ENCODE peak calls at places on chromosomes 11 and 22, in four cellular contexts. One of them, this sample, is unnamed.

GRCh38 chr22:44365832-44366231 is 53.1 kb upstream of the SHISAL1 start:
- DNase-seq in tibial artery: no peak
- DNase-seq in epithelial cell of esophagus: no peak
- DNase-seq in mesothelial cell of epicardium: no peak
- DNase-seq in this sample: no peak

GRCh38 chr22:44668886-44669724 is 32.9 kb upstream of the PRR5 start:
- DNase-seq in tibial artery: peak
- DNase-seq in epithelial cell of esophagus: no peak
- DNase-seq in mesothelial cell of epicardium: no peak
- DNase-seq in this sample: no peak

GRCh38 chr11:134207538-134208239 is 16.1 kb downstream of the NCAPD3 start:
- DNase-seq in tibial artery: no peak
- DNase-seq in epithelial cell of esophagus: peak
- DNase-seq in mesothelial cell of epicardium: no peak
- DNase-seq in this sample: no peak

GRCh38 chr22:27139935-27140493 is 482.6 kb downstream of the MIAT start:
- DNase-seq in tibial artery: no peak
- DNase-seq in epithelial cell of esophagus: peak
- DNase-seq in mesothelial cell of epicardium: no peak
- DNase-seq in this sample: no peak

GRCh38 chr22:22928666-22929380 is 41.2 kb downstream of the IGLL5 start:
- DNase-seq in tibial artery: no peak
- DNase-seq in epithelial cell of esophagus: peak
- DNase-seq in mesothelial cell of epicardium: no peak
- DNase-seq in this sample: no peak

GRCh38 chr11:10295056-10295901 is 1.3 kb upstream of the SBF2 start:
- DNase-seq in tibial artery: no peak
- DNase-seq in epithelial cell of esophagus: no peak
- DNase-seq in mesothelial cell of epicardium: no peak
- DNase-seq in this sample: no peak

GRCh38 chr22:41092847-41093371 is 517 bp downstream of the EP300 start:
- DNase-seq in tibial artery: no peak
- DNase-seq in epithelial cell of esophagus: peak
- DNase-seq in mesothelial cell of epicardium: no peak
- DNase-seq in this sample: no peak

GRCh38 chr22:24952837-24953293 is 349 bp downstream of the KIAA1671 start:
- DNase-seq in tibial artery: peak
- DNase-seq in epithelial cell of esophagus: peak
- DNase-seq in mesothelial cell of epicardium: no peak
- DNase-seq in this sample: no peak

GRCh38 chr11:114256898-114257286 is 39.3 kb upstream of the NNMT start:
- DNase-seq in tibial artery: no peak
- DNase-seq in epithelial cell of esophagus: no peak
- DNase-seq in mesothelial cell of epicardium: no peak
- DNase-seq in this sample: no peak

GRCh38 chr11:12159351-12160099 is 49.1 kb downstream of the MICAL2 start:
- DNase-seq in tibial artery: peak
- DNase-seq in epithelial cell of esophagus: peak
- DNase-seq in mesothelial cell of epicardium: no peak
- DNase-seq in this sample: no peak

GRCh38 chr22:38707346-38707745 is 1.6 kb downstream of the GTPBP1 start:
- DNase-seq in tibial artery: no peak
- DNase-seq in epithelial cell of esophagus: peak
- DNase-seq in mesothelial cell of epicardium: no peak
- DNase-seq in this sample: no peak

GRCh38 chr11:120295110-120295509 is 30.0 kb upstream of the TLCD5 start:
- DNase-seq in tibial artery: no peak
- DNase-seq in epithelial cell of esophagus: peak
- DNase-seq in mesothelial cell of epicardium: no peak
- DNase-seq in this sample: no peak

GRCh38 chr11:118901494-118902335 is 18.0 kb downstream of the CXCR5 start:
- DNase-seq in tibial artery: peak
- DNase-seq in epithelial cell of esophagus: no peak
- DNase-seq in mesothelial cell of epicardium: no peak
- DNase-seq in this sample: no peak

GRCh38 chr22:47056776-47057470 is 294.5 kb downstream of the TBC1D22A start:
- DNase-seq in tibial artery: no peak
- DNase-seq in epithelial cell of esophagus: no peak
- DNase-seq in mesothelial cell of epicardium: no peak
- DNase-seq in this sample: no peak

GRCh38 chr11:8273281-8273680 is 9.6 kb upstream of the LMO1 start:
- DNase-seq in tibial artery: no peak
- DNase-seq in epithelial cell of esophagus: peak
- DNase-seq in mesothelial cell of epicardium: no peak
- DNase-seq in this sample: no peak

GRCh38 chr11:115585361-115586024 is 81.3 kb upstream of the CADM1 start:
- DNase-seq in tibial artery: no peak
- DNase-seq in epithelial cell of esophagus: no peak
- DNase-seq in mesothelial cell of epicardium: no peak
- DNase-seq in this sample: no peak

GRCh38 chr11:1116104-1116503 is 41.4 kb downstream of the MUC2 start:
- DNase-seq in tibial artery: peak
- DNase-seq in epithelial cell of esophagus: no peak
- DNase-seq in mesothelial cell of epicardium: no peak
- DNase-seq in this sample: no peak

GRCh38 chr22:40400173-40400572 is 29.8 kb downstream of the SGSM3 start:
- DNase-seq in tibial artery: no peak
- DNase-seq in epithelial cell of esophagus: no peak
- DNase-seq in mesothelial cell of epicardium: no peak
- DNase-seq in this sample: no peak

GRCh38 chr11:10522921-10523320 is 18.1 kb downstream of the RNF141 start:
- DNase-seq in tibial artery: no peak
- DNase-seq in epithelial cell of esophagus: peak
- DNase-seq in mesothelial cell of epicardium: no peak
- DNase-seq in this sample: no peak

GRCh38 chr11:120028181-120028935 is 109.6 kb downstream of the TRIM29 start:
- DNase-seq in tibial artery: no peak
- DNase-seq in epithelial cell of esophagus: no peak
- DNase-seq in mesothelial cell of epicardium: no peak
- DNase-seq in this sample: no peak

GRCh38 chr22:17982572-17983141 is 41.7 kb downstream of the MICAL3 start:
- DNase-seq in tibial artery: no peak
- DNase-seq in epithelial cell of esophagus: no peak
- DNase-seq in mesothelial cell of epicardium: no peak
- DNase-seq in this sample: no peak

GRCh38 chr11:19920982-19921381 is 208.3 kb downstream of the NAV2 start:
- DNase-seq in tibial artery: no peak
- DNase-seq in epithelial cell of esophagus: no peak
- DNase-seq in mesothelial cell of epicardium: no peak
- DNase-seq in this sample: no peak

GRCh38 chr22:41883400-41883799 is 31.5 kb downstream of the SHISA8 start:
- DNase-seq in tibial artery: no peak
- DNase-seq in epithelial cell of esophagus: no peak
- DNase-seq in mesothelial cell of epicardium: no peak
- DNase-seq in this sample: no peak

GRCh38 chr11:123235117-123235686 is 40.2 kb upstream of the CLMP start:
- DNase-seq in tibial artery: no peak
- DNase-seq in epithelial cell of esophagus: no peak
- DNase-seq in mesothelial cell of epicardium: no peak
- DNase-seq in this sample: peak
- TF ChIP-seq CTCF in tibial artery: peak
- TF ChIP-seq CTCF in epithelial cell of esophagus: peak
- TF ChIP-seq CTCF in mesothelial cell of epicardium: peak
- TF ChIP-seq CTCF in this sample: no peak

DNA sequence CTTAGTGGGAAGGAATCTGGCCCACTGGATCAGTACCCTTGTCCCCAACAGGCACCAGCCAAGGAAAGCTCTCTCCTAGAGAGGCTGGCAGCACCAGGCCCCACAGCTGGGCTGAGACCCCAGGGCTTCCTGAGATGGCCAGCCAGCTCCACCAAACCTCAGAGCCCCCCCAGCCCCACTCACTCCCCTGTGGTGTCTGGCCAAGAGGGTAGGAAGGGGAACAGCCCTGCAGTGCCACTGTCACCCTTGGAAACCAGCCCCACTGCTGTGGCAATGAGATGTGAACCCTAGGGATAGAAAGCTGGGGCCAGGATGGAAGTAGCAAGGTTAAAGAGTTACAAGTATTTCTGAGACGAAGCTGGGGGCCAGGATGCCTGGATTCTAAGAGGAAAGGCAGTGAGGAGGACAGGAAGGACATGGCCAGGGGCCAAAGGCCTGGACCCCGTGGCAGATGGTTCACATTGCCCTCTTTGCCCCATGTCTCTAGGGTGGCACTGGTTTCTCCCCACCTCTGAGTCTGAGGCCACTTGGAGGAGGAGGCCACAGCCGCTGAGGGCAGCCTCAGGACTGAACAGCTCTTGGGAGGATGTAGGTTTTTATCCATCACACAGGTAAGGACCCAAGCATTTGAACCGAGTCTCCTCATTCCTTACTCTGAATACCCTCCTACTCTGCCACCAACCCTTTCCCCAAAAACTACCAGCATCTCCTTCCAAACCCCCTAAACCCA is 28.8 kb downstream of the NRXN2 start:
- DNase-seq in tibial artery: no peak
- DNase-seq in epithelial cell of esophagus: no peak
- DNase-seq in mesothelial cell of epicardium: no peak
- DNase-seq in this sample: no peak
- TF ChIP-seq CTCF in tibial artery: no peak
- TF ChIP-seq CTCF in epithelial cell of esophagus: no peak
- TF ChIP-seq CTCF in mesothelial cell of epicardium: no peak
- TF ChIP-seq CTCF in this sample: no peak

GRCh38 chr11:43880640-43881159 is at the start of gene ALKBH3:
- DNase-seq in tibial artery: peak
- DNase-seq in epithelial cell of esophagus: peak
- DNase-seq in mesothelial cell of epicardium: peak
- DNase-seq in this sample: peak

GRCh38 chr11:43868852-43869567 is 11.6 kb upstream of the ALKBH3 start:
- DNase-seq in tibial artery: no peak
- DNase-seq in epithelial cell of esophagus: peak
- DNase-seq in mesothelial cell of epicardium: no peak
- DNase-seq in this sample: no peak

GRCh38 chr11:43879789-43880639 is 617 bp upstream of the ALKBH3 start:
- DNase-seq in tibial artery: no peak
- DNase-seq in epithelial cell of esophagus: no peak
- DNase-seq in mesothelial cell of epicardium: no peak
- DNase-seq in this sample: no peak

GRCh38 chr11:43870981-43871550 is 9.6 kb upstream of the ALKBH3 start:
- DNase-seq in tibial artery: no peak
- DNase-seq in epithelial cell of esophagus: peak
- DNase-seq in mesothelial cell of epicardium: no peak
- DNase-seq in this sample: no peak

DNA sequence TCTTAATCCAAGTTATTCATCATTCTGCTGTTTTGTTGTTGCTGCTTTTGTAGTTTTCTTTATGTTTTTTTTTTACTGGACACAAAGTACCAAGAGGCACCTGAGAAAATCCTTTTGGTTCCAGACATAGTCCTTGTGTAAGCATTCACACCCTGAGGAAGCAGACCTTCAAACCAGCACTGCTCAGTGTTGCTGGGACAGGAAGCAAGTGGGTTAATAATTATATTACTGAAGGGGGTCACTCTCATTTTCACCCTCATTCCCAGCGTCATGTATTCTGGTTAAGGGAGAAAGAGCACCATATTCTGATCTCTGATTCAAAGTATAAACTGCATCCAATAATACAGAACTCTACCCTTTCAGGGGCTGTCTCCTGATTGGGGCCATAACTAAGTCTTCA is 5.9 kb upstream of the ALKBH3 start:
- DNase-seq in tibial artery: no peak
- DNase-seq in epithelial cell of esophagus: no peak
- DNase-seq in mesothelial cell of epicardium: no peak
- DNase-seq in this sample: no peak
- TF ChIP-seq CTCF in tibial artery: no peak
- TF ChIP-seq CTCF in epithelial cell of esophagus: no peak
- TF ChIP-seq CTCF in mesothelial cell of epicardium: no peak
- TF ChIP-seq CTCF in this sample: no peak

GRCh38 chr11:17276236-17277023 is at the start of gene NUCB2:
- DNase-seq in tibial artery: peak
- DNase-seq in epithelial cell of esophagus: peak
- DNase-seq in mesothelial cell of epicardium: peak
- DNase-seq in this sample: peak

GRCh38 chr11:17275376-17276235 is 933 bp upstream of the NUCB2 start:
- DNase-seq in tibial artery: no peak
- DNase-seq in epithelial cell of esophagus: peak
- DNase-seq in mesothelial cell of epicardium: no peak
- DNase-seq in this sample: no peak

GRCh38 chr11:17272823-17273222 is 3.7 kb upstream of the NUCB2 start:
- DNase-seq in tibial artery: no peak
- DNase-seq in epithelial cell of esophagus: peak
- DNase-seq in mesothelial cell of epicardium: no peak
- DNase-seq in this sample: no peak

GRCh38 chr11:17277024-17277584 is 565 bp downstream of the NUCB2 start:
- DNase-seq in tibial artery: peak
- DNase-seq in epithelial cell of esophagus: peak
- DNase-seq in mesothelial cell of epicardium: no peak
- DNase-seq in this sample: no peak

DNA sequence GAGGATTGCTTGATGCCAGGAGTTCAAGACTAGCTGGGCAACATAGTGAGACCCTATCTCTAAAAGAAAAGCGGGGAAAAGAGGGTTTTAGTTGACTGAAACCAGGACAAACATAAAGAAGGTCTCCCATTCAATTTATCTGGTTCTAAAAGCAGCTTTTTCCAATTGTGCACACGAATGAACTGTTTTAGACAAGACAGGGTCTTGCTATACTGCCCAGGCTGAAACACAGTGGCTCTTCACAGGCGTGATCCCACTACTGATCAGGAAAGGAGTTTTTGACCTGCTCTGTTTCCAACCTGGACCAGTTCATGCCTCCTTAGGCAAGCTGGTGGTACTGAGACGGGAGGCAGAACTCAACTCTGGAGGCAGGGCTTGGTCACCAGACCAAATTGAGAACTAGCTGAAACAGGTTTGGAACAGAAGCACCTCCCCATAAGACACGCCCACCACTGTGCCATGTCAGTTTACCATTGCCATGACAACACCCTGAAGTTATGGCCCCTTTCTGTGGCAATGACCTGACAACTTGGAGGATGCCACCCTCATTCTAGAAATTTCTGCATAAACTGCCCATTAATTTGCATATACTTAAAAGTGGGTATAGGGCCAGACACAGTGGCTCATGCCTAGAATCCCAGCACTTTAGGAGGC is 2.7 kb upstream of the NUCB2 start:
- DNase-seq in tibial artery: no peak
- DNase-seq in epithelial cell of esophagus: peak
- DNase-seq in mesothelial cell of epicardium: no peak
- DNase-seq in this sample: no peak
- TF ChIP-seq CTCF in tibial artery: no peak
- TF ChIP-seq CTCF in epithelial cell of esophagus: no peak
- TF ChIP-seq CTCF in mesothelial cell of epicardium: no peak
- TF ChIP-seq CTCF in this sample: no peak

GRCh38 chr11:66268953-66269906 is 791 bp downstream of the RAB1B start:
- DNase-seq in tibial artery: peak
- DNase-seq in epithelial cell of esophagus: no peak
- DNase-seq in mesothelial cell of epicardium: no peak
- DNase-seq in this sample: no peak
- TF ChIP-seq CTCF in tibial artery: no peak
- TF ChIP-seq CTCF in epithelial cell of esophagus: peak
- TF ChIP-seq CTCF in mesothelial cell of epicardium: no peak
- TF ChIP-seq CTCF in this sample: no peak